ENCODE peak calls at places on chromosomes 4 and X, in four cellular contexts. A, C, I and P are unnamed samples.

GRCh38 chr4:86957214-86957613 is 22.4 kb downstream of the AFF1 start:
- DNase-seq in A (no peak), I (no peak), C (no peak), P (no peak)

GRCh38 chr4:110484767-110485166 is 8.8 kb downstream of the ENPEP start:
- DNase-seq in C (no peak), A (no peak), I (no peak), P (no peak)

GRCh38 chr4:121551881-121552280 is 144.9 kb downstream of the ANXA5 start:
- DNase-seq in I (no peak), A (no peak), C (no peak), P (no peak)

GRCh38 chr4:183887351-183887750 is 17.8 kb upstream of the STOX2 start:
- DNase-seq in C (no peak), A (no peak), I (no peak), P (no peak)

GRCh38 chr4:88007304-88008132 is at the start of gene PKD2:
- DNase-seq in C (peak), A (peak), I (peak), P (peak)

GRCh38 chr4:176262243-176262642 is 6.8 kb downstream of the ASB5 start:
- DNase-seq in C (no peak), A (no peak), I (no peak), P (no peak)

GRCh38 chr4:72987741-72988729 is 81.5 kb downstream of the COX18 start:
- DNase-seq in C (no peak), I (no peak), A (no peak), P (no peak)

GRCh38 chr4:952881-953573 is 20.3 kb downstream of the DGKQ start:
- DNase-seq in A (no peak), I (no peak), C (no peak), P (peak)

GRCh38 chrX:8273451-8273894 is 102.4 kb upstream of the VCX2 start:
- DNase-seq in A (no peak), I (no peak), C (peak), P (no peak)

GRCh38 chr4:68021185-68021584 is 57.9 kb upstream of the TMPRSS11A start:
- DNase-seq in C (no peak), A (no peak), I (no peak), P (no peak)

GRCh38 chr4:87570290-87570689 is 38.0 kb upstream of the DSPP start:
- DNase-seq in I (no peak), C (no peak), A (no peak), P (no peak)

GRCh38 chr4:86233681-86234080 is 126.2 kb downstream of the MAPK10 start:
- DNase-seq in I (no peak), C (no peak), A (no peak), P (no peak)

GRCh38 chr4:76943790-76944189 is 5.8 kb upstream of the SEPTIN11 start:
- DNase-seq in I (no peak), C (no peak), A (no peak), P (no peak)

GRCh38 chr4:105951198-105951597 is 55.9 kb downstream of the NPNT start:
- DNase-seq in C (no peak), A (no peak), I (no peak), P (no peak)

GRCh38 chr4:730511-730910 is 24.9 kb downstream of the PCGF3 start:
- DNase-seq in I (no peak), A (no peak), C (no peak), P (no peak)

GRCh38 chr4:159137176-159137575 is 34.3 kb downstream of the RAPGEF2 start:
- DNase-seq in A (peak), C (peak), I (no peak), P (no peak)

GRCh38 chrX:104113237-104113965 is 1.1 kb downstream of the ZCCHC18 start:
- DNase-seq in C (peak), I (no peak), A (peak), P (no peak)

GRCh38 chr4:11843340-11843739 is 414.6 kb upstream of the HS3ST1 start:
- DNase-seq in I (no peak), A (no peak), C (no peak), P (no peak)

GRCh38 chr4:2059726-2060577 is 825 bp downstream of the NAT8L start:
- DNase-seq in A (no peak), C (no peak), I (no peak), P (peak)

GRCh38 chr4:120198411-120198810 is 131.8 kb upstream of the MAD2L1 start:
- DNase-seq in C (no peak), A (no peak), I (no peak), P (no peak)

GRCh38 chr4:95508421-95508820 is 40.4 kb downstream of the UNC5C start:
- DNase-seq in C (no peak), A (no peak), I (no peak), P (no peak)

GRCh38 chr4:83851261-83852084 is 315.6 kb downstream of the GPAT3 start:
- DNase-seq in I (no peak), A (no peak), C (peak), P (no peak)

DNA sequence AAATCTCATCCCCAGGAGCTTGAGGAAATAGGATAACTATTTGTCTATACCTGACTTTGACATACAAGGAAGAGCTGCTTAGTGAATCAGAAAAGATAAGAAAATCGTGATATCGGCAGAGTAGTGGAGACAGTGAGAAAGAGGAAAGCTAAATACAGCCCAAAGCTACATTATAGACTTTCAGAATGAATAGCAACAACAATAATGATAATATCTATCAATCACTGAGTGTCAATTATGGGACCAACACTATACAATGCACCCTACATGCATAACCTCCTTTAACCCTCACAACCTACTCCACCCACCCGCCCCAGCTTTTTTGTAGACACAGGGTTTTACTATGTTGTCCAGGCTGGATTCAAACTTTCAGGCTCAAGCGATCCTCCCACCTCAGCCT is 205.1 kb downstream of the PPP3CA start:
- DNase-seq in C (no peak), A (no peak), I (no peak), P (no peak)
- TF ChIP-seq CTCF in C (no peak), A (no peak), I (no peak), P (no peak)

DNA sequence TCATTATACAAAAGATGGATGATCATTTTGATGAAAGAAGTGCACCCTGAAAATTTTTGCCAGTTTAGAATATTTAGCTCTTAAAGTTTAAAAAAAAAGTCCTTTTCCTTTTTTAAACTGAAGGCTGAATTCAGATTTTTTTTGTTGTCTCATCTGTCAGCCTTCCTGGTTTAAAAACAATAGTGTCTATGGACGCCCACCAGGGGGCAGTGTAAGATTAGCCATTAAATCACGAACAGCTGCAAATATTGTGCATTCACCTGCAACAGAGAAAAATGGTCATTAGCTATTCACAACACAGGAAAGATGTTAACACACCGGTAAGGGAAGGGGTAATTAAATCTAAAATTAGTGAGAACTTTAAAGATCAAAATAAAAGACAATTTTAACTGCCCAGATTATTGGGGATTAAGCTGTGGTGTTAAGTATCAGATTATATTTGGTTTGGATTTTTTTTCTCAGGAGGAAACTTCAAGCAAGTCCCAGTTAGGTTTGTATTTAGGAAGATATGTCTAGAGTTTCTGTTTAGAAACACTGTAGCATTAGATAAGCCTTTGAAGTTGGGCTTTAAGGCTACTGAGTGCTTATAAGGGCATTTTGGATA is 4.4 kb upstream of the CXorf38 start:
- DNase-seq in A (peak), I (peak), C (peak), P (peak)
- TF ChIP-seq CTCF in A (peak), I (peak), C (peak), P (peak)

DNA sequence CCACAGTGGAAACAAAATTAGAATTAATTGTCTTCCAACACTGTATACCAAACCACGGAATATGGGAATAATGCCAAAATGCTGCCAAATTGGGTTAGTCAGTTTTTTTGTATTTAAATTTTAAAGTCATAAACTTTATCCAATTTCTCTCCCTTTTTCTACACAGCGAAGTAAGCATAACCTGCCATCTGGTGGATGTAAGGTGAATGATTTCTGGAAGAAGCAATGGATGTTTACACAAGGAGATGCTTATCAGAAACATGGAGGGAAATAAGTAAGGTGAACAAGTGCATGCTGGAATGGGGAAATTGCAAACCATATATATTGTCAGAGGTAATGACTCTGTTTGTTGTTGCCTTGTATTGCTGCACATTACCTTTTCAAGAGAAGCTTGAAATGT is 691.9 kb downstream of the TECRL start:
- DNase-seq in A (no peak), I (no peak), C (peak), P (no peak)
- TF ChIP-seq CTCF in A (no peak), I (no peak), C (peak), P (no peak)

GRCh38 chrX:87663421-87663820 is 145.8 kb downstream of the KLHL4 start:
- DNase-seq in C (no peak), A (no peak), I (no peak), P (no peak)

GRCh38 chrX:87661761-87662160 is 144.2 kb downstream of the KLHL4 start:
- DNase-seq in I (no peak), C (no peak), A (no peak), P (no peak)

GRCh38 chrX:87664381-87664780 is 146.8 kb downstream of the KLHL4 start:
- DNase-seq in A (no peak), C (no peak), I (no peak), P (no peak)
- TF ChIP-seq CTCF in A (peak), C (no peak), I (peak), P (no peak)

DNA sequence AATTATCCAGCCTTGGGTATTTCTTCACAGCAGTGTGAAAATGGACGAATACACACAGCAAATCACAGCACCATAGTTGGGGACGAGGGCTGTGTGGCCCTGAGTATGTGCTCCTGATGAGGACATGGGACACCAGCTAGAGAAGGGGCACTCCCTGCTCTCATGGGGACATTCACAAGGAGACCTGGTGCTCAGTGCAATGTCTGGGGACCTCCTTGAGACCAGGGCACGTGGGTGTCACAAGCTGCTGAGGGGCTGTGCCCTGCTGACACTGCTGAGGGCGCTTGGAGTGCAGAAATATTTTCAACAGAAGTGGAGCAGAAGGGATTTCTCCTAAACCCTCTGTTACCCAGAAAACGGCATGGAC is 65.4 kb downstream of the TRMT44 start:
- DNase-seq in I (no peak), C (no peak), A (no peak), P (no peak)
- TF ChIP-seq CTCF in I (no peak), C (no peak), A (no peak), P (no peak)

GRCh38 chrX:12711435-12712040 is 79.7 kb upstream of the PRPS2 start:
- DNase-seq in I (no peak), C (no peak), A (no peak), P (no peak)
- TF ChIP-seq CTCF in I (no peak), C (no peak), A (no peak), P (no peak)

DNA sequence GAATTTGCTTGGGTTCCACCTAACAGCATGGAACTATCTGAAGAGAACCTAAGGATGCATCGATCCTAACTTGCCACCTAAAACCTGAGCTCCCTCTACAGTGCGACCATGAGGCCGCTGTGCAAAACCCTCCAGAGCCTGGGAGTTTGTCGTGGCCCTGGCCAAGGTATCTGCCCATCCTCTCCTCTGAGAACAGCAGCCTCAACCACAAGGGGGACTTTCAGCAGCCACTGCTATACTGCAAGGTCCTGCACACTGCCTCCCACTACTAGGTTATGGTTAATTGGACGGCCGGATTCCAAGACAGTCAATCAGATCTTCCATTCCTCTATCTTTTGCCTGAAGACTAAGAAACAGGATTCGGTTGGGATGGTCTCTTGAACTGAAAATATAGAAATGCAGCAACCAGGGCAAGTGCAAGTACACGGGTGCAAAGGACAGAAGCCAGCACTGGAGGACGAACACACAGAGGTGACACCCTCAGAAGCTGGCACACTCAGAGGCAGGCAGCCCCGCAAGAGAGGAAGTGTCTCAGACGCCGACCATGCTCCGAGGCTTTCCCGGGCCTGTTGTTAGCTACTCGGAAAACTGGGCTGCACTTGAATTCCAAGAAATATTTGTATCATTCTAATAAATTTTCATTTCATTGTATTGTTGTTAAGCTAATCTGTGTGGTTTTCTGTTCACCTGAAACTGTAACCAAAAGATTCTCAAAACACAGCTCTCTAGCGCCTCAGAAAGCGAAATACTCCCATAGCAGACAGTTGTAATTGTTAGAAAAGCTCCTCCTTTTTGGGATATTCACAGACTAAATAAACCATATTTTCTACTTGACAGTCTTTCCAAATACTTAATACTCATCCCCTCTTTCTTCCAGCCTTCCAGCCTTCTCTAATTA is 63.3 kb downstream of the AFAP1 start:
- DNase-seq in A (no peak), C (peak), I (no peak), P (no peak)
- TF ChIP-seq CTCF in A (no peak), C (peak), I (peak), P (no peak)

GRCh38 chrX:9861711-9862110 is 75.5 kb downstream of the SHROOM2 start:
- DNase-seq in A (no peak), C (no peak), I (no peak), P (no peak)
- TF ChIP-seq CTCF in A (no peak), C (no peak), I (no peak), P (no peak)

GRCh38 chrX:727738-728621 is 97.4 kb downstream of the SHOX start:
- DNase-seq in I (no peak), C (peak), A (no peak), P (no peak)
- TF ChIP-seq CTCF in I (no peak), C (peak), A (no peak), P (peak)

GRCh38 chr4:71494539-71494938 is 155.7 kb downstream of the SLC4A4 start:
- DNase-seq in C (no peak), I (no peak), A (no peak), P (no peak)
- TF ChIP-seq CTCF in C (no peak), I (no peak), A (no peak), P (no peak)